ENCODE peak calls at places on chromosomes 1 and 21, in four cellular contexts. U, Y, V and X are unnamed samples.

GRCh38 chr1:208103821-208104513 is 140.2 kb downstream of the PLXNA2 start:
- DNase-seq in U (no peak), V (no peak), Y (no peak), X (no peak)

GRCh38 chr1:240464099-240464498 is 147.9 kb downstream of the GREM2 start:
- DNase-seq in U (no peak), Y (no peak), V (no peak), X (no peak)

GRCh38 chr1:24541711-24542346 is 14.1 kb upstream of the NCMAP start:
- DNase-seq in Y (no peak), U (peak; percentile 28), V (no peak), X (peak; percentile 51)

GRCh38 chr1:185487943-185488342 is 170.9 kb upstream of the IVNS1ABP start:
- DNase-seq in Y (no peak), V (no peak), U (no peak), X (no peak)

GRCh38 chr1:21647431-21648373 is 21.5 kb downstream of the RAP1GAP start:
- DNase-seq in V (peak; percentile 66), U (peak; percentile 18), Y (no peak), X (no peak)

GRCh38 chr21:32278068-32278467 is 781 bp downstream of the MIS18A start:
- DNase-seq in U (no peak), Y (no peak), V (no peak), X (no peak)

GRCh38 chr1:75203415-75204277 is 69.5 kb downstream of the LHX8 start:
- DNase-seq in U (no peak), Y (peak; percentile 53), V (peak; percentile 4), X (no peak)

GRCh38 chr21:25997788-25998611 is 172.6 kb downstream of the APP start:
- DNase-seq in V (no peak), Y (no peak), U (no peak), X (no peak)

GRCh38 chr1:45065083-45065482 is 53.0 kb downstream of the UROD start:
- DNase-seq in U (no peak), V (no peak), Y (no peak), X (no peak)

GRCh38 chr1:56526571-56527174 is 52.7 kb downstream of the PLPP3 start:
- DNase-seq in V (peak; percentile 25), U (no peak), Y (no peak), X (no peak)

GRCh38 chr1:157994704-157995540 is 1.5 kb downstream of the KIRREL1 start:
- DNase-seq in U (no peak), Y (no peak), V (no peak), X (no peak)

GRCh38 chr1:21869620-21870121 is 57.6 kb downstream of the LDLRAD2 start:
- DNase-seq in U (no peak), V (no peak), Y (peak; percentile 47), X (peak; percentile 84)

GRCh38 chr1:34162852-34163766 is 1.9 kb downstream of the CSMD2 start:
- DNase-seq in V (peak; percentile 65), Y (no peak), U (no peak), X (peak; percentile 72)

GRCh38 chr1:177368255-177368654 is 197.5 kb downstream of the BRINP2 start:
- DNase-seq in Y (no peak), U (no peak), V (no peak), X (no peak)

GRCh38 chr21:42496839-42497202 is 797 bp upstream of the RSPH1 start:
- DNase-seq in Y (no peak), V (no peak), U (no peak), X (no peak)

GRCh38 chr21:31335957-31336738 is 7.9 kb downstream of the TIAM1 start:
- DNase-seq in V (no peak), U (no peak), Y (peak; percentile 57), X (no peak)

GRCh38 chr1:66984491-66984890 is 59.7 kb downstream of the MIER1 start:
- DNase-seq in Y (no peak), U (no peak), V (peak; percentile 21), X (no peak)

GRCh38 chr1:153842006-153842471 is 66.8 kb downstream of the SLC27A3 start:
- DNase-seq in Y (no peak), U (no peak), V (peak; percentile 10), X (no peak)

GRCh38 chr21:20617130-20617529 is 381.1 kb upstream of the NCAM2 start:
- DNase-seq in Y (no peak), V (no peak), U (no peak), X (no peak)

GRCh38 chr1:186492531-186493291 is 31.8 kb upstream of the PDC start:
- DNase-seq in V (no peak), Y (no peak), U (no peak), X (no peak)

GRCh38 chr1:183744132-183744913 is 60.6 kb upstream of the RGL1 start:
- DNase-seq in V (no peak), Y (no peak), U (no peak), X (no peak)

GRCh38 chr21:16418663-16419062 is 688.9 kb downstream of the USP25 start:
- DNase-seq in V (no peak), Y (no peak), U (no peak), X (no peak)

GRCh38 chr1:83897516-83897915 is 101.4 kb downstream of the TTLL7 start:
- DNase-seq in Y (no peak), V (no peak), U (no peak), X (no peak)

GRCh38 chr1:30274176-30274936 is 449.0 kb downstream of the MATN1 start:
- DNase-seq in Y (no peak), V (no peak), U (no peak), X (no peak)

GRCh38 chr1:180615493-180616290 is 16.1 kb upstream of the XPR1 start:
- DNase-seq in U (no peak), V (no peak), Y (no peak), X (no peak)

GRCh38 chr1:101382135-101382534 is 145.3 kb downstream of the S1PR1 start:
- DNase-seq in Y (no peak), U (no peak), V (no peak), X (no peak)

GRCh38 chr1:244789731-244790130 is 45.7 kb upstream of the COX20 start:
- DNase-seq in U (no peak), Y (no peak), V (no peak), X (no peak)